ENCODE peak calls at places on chromosome 18, in four cellular contexts. S, E, N and I are unnamed samples. For H3K27me3, the result is how much of the 10 kb centered on the place peaks cover.

GRCh38 chr18:45168883-45169585 is 446.2 kb upstream of the SLC14A2 start:
- DNase-seq in S (no peak), E (no peak), N (no peak), I (no peak)

GRCh38 chr18:5106730-5107129 is 90.3 kb downstream of the AKAIN1 start:
- DNase-seq in N (peak), S (no peak), E (peak), I (no peak)

GRCh38 chr18:36153203-36153602 is 23.5 kb downstream of the ELP2 start:
- DNase-seq in S (no peak), E (no peak), N (no peak), I (no peak)

GRCh38 chr18:34495434-34495833 is 214.7 kb upstream of the DTNA start:
- DNase-seq in E (no peak), S (no peak), N (no peak), I (no peak)

GRCh38 chr18:77077401-77077800 is 55.2 kb downstream of the MBP start:
- DNase-seq in S (no peak), E (no peak), N (no peak), I (no peak)

GRCh38 chr18:67916142-67916541 is 399.6 kb upstream of the DSEL start:
- DNase-seq in N (no peak), S (no peak), E (no peak), I (peak)

GRCh38 chr18:13379062-13379800 is 160.7 kb downstream of the LDLRAD4 start:
- DNase-seq in E (no peak), N (no peak), S (no peak), I (no peak)

GRCh38 chr18:21457179-21457535 is 143.3 kb downstream of the ESCO1 start:
- DNase-seq in N (no peak), S (no peak), E (no peak), I (no peak)

GRCh38 chr18:2497797-2498196 is 73.5 kb downstream of the METTL4 start:
- DNase-seq in S (no peak), E (no peak), N (no peak), I (no peak)

GRCh38 chr18:78809845-78810244 is 169.8 kb upstream of the SALL3 start:
- DNase-seq in S (no peak), E (no peak), N (no peak), I (no peak)

GRCh38 chr18:841647-842370 is 29.8 kb upstream of the YES1 start:
- DNase-seq in S (no peak), E (no peak), N (no peak), I (no peak)

GRCh38 chr18:51120809-51121596 is 76.5 kb downstream of the MEX3C start:
- DNase-seq in E (no peak), S (no peak), N (no peak), I (no peak)

GRCh38 chr18:55318864-55319516 is 269.0 kb downstream of the TCF4 start:
- DNase-seq in E (no peak), N (no peak), S (no peak), I (no peak)

GRCh38 chr18:21958707-21959457 is 210.5 kb upstream of the GATA6 start:
- DNase-seq in N (no peak), S (no peak), E (no peak), I (no peak)

GRCh38 chr18:21112140-21112473 is 494 bp upstream of the ROCK1 start:
- DNase-seq in N (no peak), S (no peak), E (no peak), I (no peak)

GRCh38 chr18:33369711-33370449 is 70.6 kb downstream of the CCDC178 start:
- DNase-seq in N (no peak), E (no peak), S (no peak), I (no peak)

GRCh38 chr18:35005963-35006577 is 35.1 kb upstream of the MAPRE2 start:
- DNase-seq in S (peak), E (peak), N (peak), I (no peak)

GRCh38 chr18:61129001-61129400 is 204.2 kb upstream of the CDH20 start:
- DNase-seq in S (no peak), E (no peak), N (no peak), I (no peak)

GRCh38 chr18:32919799-32920198 is 147.0 kb upstream of the KLHL14 start:
- DNase-seq in E (peak), S (peak), N (no peak), I (peak)

GRCh38 chr18:13800505-13801259 is 23.3 kb upstream of the MC5R start:
- DNase-seq in N (peak), E (peak), S (peak), I (peak)

GRCh38 chr18:23828426-23828825 is 139.2 kb downstream of the LAMA3 start:
- DNase-seq in S (no peak), N (peak), E (no peak), I (no peak)

GRCh38 chr18:36349552-36349951 is 52.0 kb downstream of the FHOD3 start:
- DNase-seq in E (no peak), S (no peak), N (no peak), I (no peak)

GRCh38 chr18:36127866-36128845 is 984 bp downstream of the SLC39A6 start:
- DNase-seq in N (peak), S (peak), E (peak), I (peak)

GRCh38 chr18:79871026-79871390 is 73.3 kb downstream of the KCNG2 start:
- DNase-seq in E (no peak), N (no peak), S (no peak), I (no peak)

GRCh38 chr18:79872852-79873444 is 75.2 kb downstream of the KCNG2 start:
- DNase-seq in E (no peak), N (no peak), S (no peak), I (no peak)

GRCh38 chr18:79872423-79872822 is 74.7 kb downstream of the KCNG2 start:
- DNase-seq in E (peak), S (no peak), N (no peak), I (no peak)

GRCh38 chr18:79870369-79871025 is 72.8 kb downstream of the KCNG2 start:
- DNase-seq in N (no peak), S (peak), E (no peak), I (no peak)

DNA sequence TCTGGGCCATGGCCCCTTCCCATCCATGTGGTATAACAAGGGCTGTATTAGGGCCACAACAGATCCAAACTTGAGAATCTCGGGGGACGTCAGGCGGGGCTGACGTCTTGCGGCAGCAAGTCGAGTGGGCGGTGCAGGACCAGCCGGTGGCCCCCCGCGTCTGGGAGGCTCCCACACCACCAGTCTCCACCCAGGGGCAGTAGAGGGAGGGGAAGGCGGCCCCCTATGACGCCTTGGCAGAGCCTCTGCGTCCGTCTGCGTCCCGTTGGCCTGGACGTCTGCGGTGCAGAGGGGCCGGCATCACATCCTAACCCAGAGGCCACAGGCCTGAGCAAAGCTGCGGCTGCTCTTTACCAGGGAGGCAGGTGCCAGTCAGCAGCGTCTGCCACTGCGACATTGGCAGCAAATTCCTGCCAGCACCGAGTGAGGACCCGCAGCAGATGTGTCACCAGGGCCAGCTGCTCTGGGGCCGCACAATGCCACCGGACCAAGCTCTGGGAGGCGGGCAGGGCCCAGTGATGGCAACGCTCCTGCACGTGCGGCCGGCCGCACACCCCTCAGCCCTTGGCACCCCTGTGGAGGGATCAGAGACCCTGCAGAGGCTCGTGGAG is 73.8 kb downstream of the KCNG2 start:
- DNase-seq in E (no peak), N (no peak), S (peak), I (no peak)
- H3K27me3 ChIP-seq in E (under half), N (under half), S (half or more), I (under half)

GRCh38 chr18:37545461-37545860 is 20.1 kb downstream of the CELF4 start:
- DNase-seq in S (no peak), E (no peak), N (no peak), I (no peak)

GRCh38 chr18:37547196-37547595 is 18.4 kb downstream of the CELF4 start:
- DNase-seq in E (no peak), S (no peak), N (no peak), I (no peak)

GRCh38 chr18:37546023-37546537 is 19.5 kb downstream of the CELF4 start:
- DNase-seq in E (no peak), S (no peak), N (no peak), I (no peak)

GRCh38 chr18:37544713-37545112 is 20.9 kb downstream of the CELF4 start:
- DNase-seq in N (no peak), E (no peak), S (no peak), I (no peak)

DNA sequence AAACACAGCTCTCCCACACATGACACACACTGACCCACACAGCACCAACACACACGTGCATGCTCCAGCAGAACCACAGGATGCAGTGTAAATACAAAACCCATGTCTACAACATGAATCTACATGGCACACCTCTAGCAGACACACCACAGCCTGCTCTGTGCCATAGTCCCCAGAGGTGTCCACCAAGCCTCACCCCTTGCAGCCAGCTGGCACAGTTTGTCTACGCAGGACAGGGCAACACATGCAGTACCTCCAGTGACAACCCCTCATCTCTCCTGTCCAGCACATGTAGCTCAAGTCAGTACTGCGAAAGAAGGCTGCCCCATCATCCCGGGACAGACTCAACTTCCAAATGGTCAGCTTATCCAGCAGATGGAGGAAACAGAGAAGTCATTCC is 18.9 kb downstream of the CELF4 start:
- DNase-seq in N (no peak), E (no peak), S (no peak), I (no peak)
- H3K27me3 ChIP-seq in N (under half), E (under half), S (under half), I (under half)

GRCh38 chr18:46601338-46601908 is 55.6 kb downstream of the LOXHD1 start:
- DNase-seq in E (no peak), N (no peak), S (no peak), I (no peak)
- H3K27me3 ChIP-seq in E (under half), N (under half), S (under half), I (under half)

GRCh38 chr18:74420491-74420890 is 36.6 kb downstream of the DIPK1C start:
- DNase-seq in E (no peak), N (no peak), S (no peak), I (no peak)

GRCh38 chr18:74419761-74420160 is 37.3 kb downstream of the DIPK1C start:
- DNase-seq in S (no peak), E (no peak), N (no peak), I (no peak)

GRCh38 chr18:74418023-74418422 is 39.1 kb downstream of the DIPK1C start:
- DNase-seq in E (no peak), S (no peak), N (no peak), I (no peak)

GRCh38 chr18:74425161-74425560 is 31.9 kb downstream of the DIPK1C start:
- DNase-seq in N (no peak), E (no peak), S (no peak), I (no peak)

GRCh38 chr18:74420926-74421325 is 36.2 kb downstream of the DIPK1C start:
- DNase-seq in S (no peak), N (no peak), E (no peak), I (no peak)
- H3K27me3 ChIP-seq in S (under half), N (under half), E (under half), I (under half)

GRCh38 chr18:9755603-9756002 is 47.5 kb downstream of the RAB31 start:
- DNase-seq in N (no peak), E (no peak), S (no peak), I (no peak)
- H3K27me3 ChIP-seq in N (under half), E (under half), S (under half), I (under half)

GRCh38 chr18:57423821-57424220 is 11.4 kb upstream of the ONECUT2 start:
- DNase-seq in S (no peak), N (no peak), E (no peak), I (no peak)
- H3K27me3 ChIP-seq in S (under half), N (under half), E (half or more), I (under half)

DNA sequence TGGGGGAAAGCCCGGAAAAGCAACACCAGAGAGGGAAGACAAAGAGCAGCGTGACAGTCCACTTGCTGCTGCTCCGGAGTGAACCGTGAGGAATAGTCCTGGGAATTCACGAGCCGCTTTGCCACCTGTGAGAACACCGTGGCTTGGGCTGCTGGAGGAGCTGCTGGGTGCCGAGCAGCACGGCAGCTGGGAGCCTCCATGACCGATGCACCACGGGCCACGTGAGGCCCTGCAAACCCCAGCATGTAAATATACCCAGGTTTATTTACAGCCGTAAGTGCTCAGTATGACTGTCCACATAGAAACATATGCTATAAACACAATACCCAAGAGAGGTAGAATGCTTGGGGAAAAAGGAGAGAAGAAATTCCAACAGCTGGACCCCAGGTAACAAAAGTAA is 65.1 kb downstream of the SMIM21 start:
- DNase-seq in N (no peak), E (no peak), S (no peak), I (no peak)
- H3K27me3 ChIP-seq in N (under half), E (under half), S (under half), I (under half)